ENCODE peak calls at places on chromosomes 12 and 14, in four cellular contexts. One of them, this sample, is unnamed.

GRCh38 chr14:23121401-23121800 is 2.3 kb upstream of the CEBPE start:
- DNase-seq in heart left ventricle: no peak
- DNase-seq in mucosa of descending colon: no peak
- DNase-seq in left ventricle myocardium inferior: no peak
- DNase-seq in this sample: no peak

GRCh38 chr12:127078577-127079350 is 1188.2 kb upstream of the TMEM132C start:
- DNase-seq in mucosa of descending colon: no peak
- DNase-seq in heart left ventricle: no peak
- DNase-seq in left ventricle myocardium inferior: no peak
- DNase-seq in this sample: no peak

GRCh38 chr12:108193922-108194321 is 64.8 kb downstream of the WSCD2 start:
- DNase-seq in heart left ventricle: no peak
- DNase-seq in left ventricle myocardium inferior: no peak
- DNase-seq in mucosa of descending colon: peak
- DNase-seq in this sample: peak

GRCh38 chr12:50190859-50191258 is 23.7 kb upstream of the CERS5 start:
- DNase-seq in left ventricle myocardium inferior: no peak
- DNase-seq in heart left ventricle: no peak
- DNase-seq in mucosa of descending colon: no peak
- DNase-seq in this sample: no peak

GRCh38 chr14:72142328-72142727 is 210.1 kb downstream of the RGS6 start:
- DNase-seq in mucosa of descending colon: no peak
- DNase-seq in heart left ventricle: no peak
- DNase-seq in left ventricle myocardium inferior: no peak
- DNase-seq in this sample: no peak

GRCh38 chr12:54033980-54034783 is 1.3 kb downstream of the HOXC5 start:
- DNase-seq in left ventricle myocardium inferior: no peak
- DNase-seq in mucosa of descending colon: no peak
- DNase-seq in heart left ventricle: no peak
- DNase-seq in this sample: no peak

GRCh38 chr12:93050026-93050747 is 121.1 kb upstream of the EEA1 start:
- DNase-seq in heart left ventricle: no peak
- DNase-seq in mucosa of descending colon: no peak
- DNase-seq in left ventricle myocardium inferior: no peak
- DNase-seq in this sample: no peak

GRCh38 chr12:112314981-112315380 is 67.2 kb downstream of the HECTD4 start:
- DNase-seq in heart left ventricle: no peak
- DNase-seq in mucosa of descending colon: no peak
- DNase-seq in left ventricle myocardium inferior: no peak
- DNase-seq in this sample: no peak

GRCh38 chr12:114935658-114936057 is 251.7 kb upstream of the TBX3 start:
- DNase-seq in left ventricle myocardium inferior: no peak
- DNase-seq in heart left ventricle: no peak
- DNase-seq in mucosa of descending colon: no peak
- DNase-seq in this sample: no peak

GRCh38 chr12:5514545-5514944 is 82.6 kb downstream of the NTF3 start:
- DNase-seq in left ventricle myocardium inferior: no peak
- DNase-seq in mucosa of descending colon: no peak
- DNase-seq in heart left ventricle: no peak
- DNase-seq in this sample: no peak

GRCh38 chr14:80658733-80659132 is 282.8 kb downstream of the CEP128 start:
- DNase-seq in heart left ventricle: no peak
- DNase-seq in left ventricle myocardium inferior: no peak
- DNase-seq in mucosa of descending colon: no peak
- DNase-seq in this sample: no peak

GRCh38 chr12:130018614-130019013 is 114.8 kb upstream of the TMEM132D start:
- DNase-seq in heart left ventricle: no peak
- DNase-seq in left ventricle myocardium inferior: no peak
- DNase-seq in mucosa of descending colon: no peak
- DNase-seq in this sample: no peak

GRCh38 chr14:57493467-57494181 is at the start of gene CCDC198:
- DNase-seq in mucosa of descending colon: no peak
- DNase-seq in heart left ventricle: no peak
- DNase-seq in left ventricle myocardium inferior: no peak
- DNase-seq in this sample: no peak

GRCh38 chr14:74571901-74572828 is 39.9 kb downstream of the LTBP2 start:
- DNase-seq in left ventricle myocardium inferior: no peak
- DNase-seq in mucosa of descending colon: no peak
- DNase-seq in heart left ventricle: peak
- DNase-seq in this sample: no peak

GRCh38 chr14:102930753-102931579 is 8.5 kb downstream of the AMN start:
- DNase-seq in mucosa of descending colon: peak
- DNase-seq in left ventricle myocardium inferior: no peak
- DNase-seq in heart left ventricle: no peak
- DNase-seq in this sample: no peak

GRCh38 chr14:94171208-94171607 is 2.9 kb upstream of the PPP4R4 start:
- DNase-seq in mucosa of descending colon: no peak
- DNase-seq in heart left ventricle: no peak
- DNase-seq in left ventricle myocardium inferior: no peak
- DNase-seq in this sample: no peak

GRCh38 chr12:69435644-69436043 is 34.5 kb upstream of the FRS2 start:
- DNase-seq in left ventricle myocardium inferior: no peak
- DNase-seq in heart left ventricle: no peak
- DNase-seq in mucosa of descending colon: no peak
- DNase-seq in this sample: no peak

GRCh38 chr14:60771117-60771516 is 36.6 kb downstream of the MNAT1 start:
- DNase-seq in heart left ventricle: no peak
- DNase-seq in left ventricle myocardium inferior: no peak
- DNase-seq in mucosa of descending colon: no peak
- DNase-seq in this sample: no peak

GRCh38 chr12:106511365-106511764 is 71.4 kb upstream of the RFX4 start:
- DNase-seq in heart left ventricle: no peak
- DNase-seq in left ventricle myocardium inferior: no peak
- DNase-seq in mucosa of descending colon: no peak
- DNase-seq in this sample: no peak

GRCh38 chr12:68532204-68532886 is 78.4 kb upstream of the RAP1B start:
- DNase-seq in left ventricle myocardium inferior: no peak
- DNase-seq in heart left ventricle: no peak
- DNase-seq in mucosa of descending colon: no peak
- DNase-seq in this sample: no peak

GRCh38 chr12:102728506-102729242 is 188.4 kb downstream of the PAH start:
- DNase-seq in left ventricle myocardium inferior: no peak
- DNase-seq in mucosa of descending colon: no peak
- DNase-seq in heart left ventricle: no peak
- DNase-seq in this sample: no peak

GRCh38 chr12:117567644-117568043 is 206.2 kb upstream of the NOS1 start:
- DNase-seq in mucosa of descending colon: no peak
- DNase-seq in left ventricle myocardium inferior: no peak
- DNase-seq in heart left ventricle: no peak
- DNase-seq in this sample: no peak

GRCh38 chr12:92735131-92735721 is 32.4 kb downstream of the PLEKHG7 start:
- DNase-seq in heart left ventricle: no peak
- DNase-seq in left ventricle myocardium inferior: no peak
- DNase-seq in mucosa of descending colon: no peak
- DNase-seq in this sample: no peak

GRCh38 chr14:91898256-91898843 is 31.0 kb upstream of the TC2N start:
- DNase-seq in mucosa of descending colon: no peak
- DNase-seq in heart left ventricle: no peak
- DNase-seq in left ventricle myocardium inferior: no peak
- DNase-seq in this sample: no peak

GRCh38 chr12:125518074-125518473 is 452.8 kb downstream of the AACS start:
- DNase-seq in heart left ventricle: no peak
- DNase-seq in mucosa of descending colon: no peak
- DNase-seq in left ventricle myocardium inferior: no peak
- DNase-seq in this sample: no peak

GRCh38 chr12:18966927-18967326 is 162.6 kb upstream of the PLEKHA5 start:
- DNase-seq in left ventricle myocardium inferior: no peak
- DNase-seq in heart left ventricle: no peak
- DNase-seq in mucosa of descending colon: no peak
- DNase-seq in this sample: no peak

GRCh38 chr12:34294671-34295365 is 272.5 kb downstream of the ALG10 start:
- DNase-seq in heart left ventricle: peak
- DNase-seq in mucosa of descending colon: no peak
- DNase-seq in left ventricle myocardium inferior: peak
- DNase-seq in this sample: peak

GRCh38 chr12:34294137-34294536 is 271.8 kb downstream of the ALG10 start:
- DNase-seq in mucosa of descending colon: no peak
- DNase-seq in heart left ventricle: no peak
- DNase-seq in left ventricle myocardium inferior: no peak
- DNase-seq in this sample: peak

GRCh38 chr12:34291001-34291400 is 268.7 kb downstream of the ALG10 start:
- DNase-seq in heart left ventricle: no peak
- DNase-seq in left ventricle myocardium inferior: peak
- DNase-seq in mucosa of descending colon: no peak
- DNase-seq in this sample: no peak

GRCh38 chr12:34291426-34291901 is 269.2 kb downstream of the ALG10 start:
- DNase-seq in mucosa of descending colon: no peak
- DNase-seq in heart left ventricle: no peak
- DNase-seq in left ventricle myocardium inferior: peak
- DNase-seq in this sample: no peak

DNA sequence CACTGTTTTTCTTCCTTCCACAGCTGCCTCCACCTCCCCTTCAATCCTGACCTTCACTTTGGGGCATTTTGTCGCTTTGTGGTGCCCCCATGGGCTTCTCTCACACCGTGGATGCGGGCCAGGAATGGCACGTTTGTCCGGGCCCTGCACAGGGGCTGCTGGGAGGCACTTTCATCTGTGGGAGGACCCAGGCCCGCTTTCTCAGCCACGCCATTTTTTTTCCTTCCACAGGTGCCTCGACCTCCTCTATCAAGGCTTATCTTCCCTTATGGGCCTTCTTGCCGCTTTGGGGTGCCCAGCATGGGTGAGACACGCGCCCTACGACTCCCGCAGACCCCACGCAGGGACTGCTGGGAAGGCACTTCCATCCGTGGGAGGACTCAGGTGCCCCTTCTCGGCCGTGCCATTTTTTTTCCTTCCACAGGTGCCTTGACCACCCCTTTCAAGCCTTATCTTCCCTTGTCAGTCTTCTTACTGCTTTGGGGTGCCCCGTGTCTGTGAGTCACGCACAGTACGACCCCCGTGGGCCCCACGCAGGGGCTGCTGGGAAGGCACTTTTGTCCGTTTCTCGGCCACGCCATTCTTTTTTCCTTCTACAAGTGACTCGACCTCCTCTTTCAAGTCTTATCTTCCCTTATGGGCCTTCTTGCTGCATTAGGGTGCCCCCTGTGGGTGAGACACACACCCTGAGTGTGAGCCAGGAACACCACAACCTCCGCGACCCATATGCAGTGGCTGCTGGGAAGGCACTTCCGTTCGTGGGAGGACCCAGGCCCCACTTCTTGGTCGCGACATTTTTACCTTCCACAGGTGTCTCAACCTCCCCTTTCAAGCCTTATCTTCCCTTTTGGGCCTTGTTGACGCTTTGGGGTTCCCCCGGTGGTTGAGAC is 270.7 kb downstream of the ALG10 start:
- DNase-seq in left ventricle myocardium inferior: peak
- DNase-seq in mucosa of descending colon: no peak
- DNase-seq in heart left ventricle: no peak
- DNase-seq in this sample: no peak
- TF ChIP-seq CTCF in left ventricle myocardium inferior: no peak
- TF ChIP-seq CTCF in mucosa of descending colon: no peak
- TF ChIP-seq CTCF in heart left ventricle: peak
- TF ChIP-seq CTCF in this sample: no peak

DNA sequence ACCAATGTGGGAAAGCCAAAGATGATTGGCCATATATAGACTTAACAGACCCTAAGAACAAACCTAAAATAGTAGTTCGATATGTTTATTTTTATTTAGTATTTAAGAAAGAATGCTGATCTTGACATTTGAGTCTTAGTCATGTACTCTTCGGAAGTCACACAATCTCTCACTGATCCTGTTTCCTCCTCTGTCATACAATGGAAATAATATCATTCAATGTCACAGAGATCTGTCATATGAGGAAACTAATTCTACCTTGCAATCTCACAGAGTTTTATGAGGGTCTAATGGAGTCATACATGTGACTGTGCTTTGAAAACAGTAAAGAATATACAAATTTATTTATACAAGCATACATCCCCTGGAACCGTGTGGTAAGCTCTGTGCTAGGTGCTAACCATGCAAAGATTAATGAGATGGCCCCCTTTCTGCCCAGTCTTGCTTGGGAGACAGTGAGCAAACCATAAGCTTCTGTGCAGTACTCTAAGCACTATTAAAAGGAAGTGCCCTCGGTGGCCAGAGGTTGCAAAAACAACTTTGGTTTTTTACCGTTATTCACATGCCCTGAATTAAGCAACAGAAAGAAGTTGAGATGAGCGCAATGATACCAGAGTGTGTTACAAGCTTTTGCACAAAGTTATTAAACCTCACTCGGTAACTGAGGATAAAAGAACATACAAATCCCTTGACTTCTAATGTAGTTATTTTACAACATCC is 1.7 kb upstream of the LIN7A start:
- DNase-seq in mucosa of descending colon: no peak
- DNase-seq in left ventricle myocardium inferior: no peak
- DNase-seq in heart left ventricle: no peak
- DNase-seq in this sample: no peak
- H3K4me3 ChIP-seq in mucosa of descending colon: no peak
- H3K4me3 ChIP-seq in left ventricle myocardium inferior: peak
- H3K4me3 ChIP-seq in heart left ventricle: no peak
- H3K4me3 ChIP-seq in this sample: no peak

GRCh38 chr14:96554315-96554910 is 52.2 kb downstream of the PAPOLA start:
- DNase-seq in mucosa of descending colon: no peak
- DNase-seq in heart left ventricle: no peak
- DNase-seq in left ventricle myocardium inferior: no peak
- DNase-seq in this sample: no peak
- TF ChIP-seq CTCF in mucosa of descending colon: no peak
- TF ChIP-seq CTCF in heart left ventricle: no peak
- TF ChIP-seq CTCF in left ventricle myocardium inferior: no peak
- TF ChIP-seq CTCF in this sample: no peak

GRCh38 chr14:99657645-99658155 is 12.8 kb downstream of the HHIPL1 start:
- DNase-seq in heart left ventricle: no peak
- DNase-seq in mucosa of descending colon: no peak
- DNase-seq in left ventricle myocardium inferior: no peak
- DNase-seq in this sample: no peak

GRCh38 chr14:99658218-99658617 is 13.3 kb downstream of the HHIPL1 start:
- DNase-seq in mucosa of descending colon: no peak
- DNase-seq in left ventricle myocardium inferior: no peak
- DNase-seq in heart left ventricle: no peak
- DNase-seq in this sample: no peak

GRCh38 chr14:99659333-99659741 is 14.4 kb downstream of the HHIPL1 start:
- DNase-seq in left ventricle myocardium inferior: no peak
- DNase-seq in mucosa of descending colon: no peak
- DNase-seq in heart left ventricle: no peak
- DNase-seq in this sample: no peak

GRCh38 chr14:99660794-99661193 is 15.9 kb downstream of the HHIPL1 start:
- DNase-seq in heart left ventricle: no peak
- DNase-seq in left ventricle myocardium inferior: no peak
- DNase-seq in mucosa of descending colon: no peak
- DNase-seq in this sample: no peak

GRCh38 chr14:99660006-99660566 is 15.2 kb downstream of the HHIPL1 start:
- DNase-seq in heart left ventricle: no peak
- DNase-seq in left ventricle myocardium inferior: no peak
- DNase-seq in mucosa of descending colon: no peak
- DNase-seq in this sample: no peak
- H3K4me3 ChIP-seq in heart left ventricle: no peak
- H3K4me3 ChIP-seq in left ventricle myocardium inferior: peak
- H3K4me3 ChIP-seq in mucosa of descending colon: no peak
- H3K4me3 ChIP-seq in this sample: no peak

GRCh38 chr14:41636492-41637392 is 30.1 kb downstream of the LRFN5 start:
- DNase-seq in heart left ventricle: no peak
- DNase-seq in mucosa of descending colon: no peak
- DNase-seq in left ventricle myocardium inferior: no peak
- DNase-seq in this sample: no peak
- TF ChIP-seq CTCF in heart left ventricle: no peak
- TF ChIP-seq CTCF in mucosa of descending colon: no peak
- TF ChIP-seq CTCF in left ventricle myocardium inferior: no peak
- TF ChIP-seq CTCF in this sample: no peak

This sample was measured in BE2C.